ENCODE peak calls at places on chromosome 1, in five cellular contexts. W, N, U, S and H are unnamed samples.

GRCh38 chr1:218476385-218476784 is 131.2 kb downstream of the TGFB2 start:
- DNase-seq in U (peak; percentile 65), S (no peak), N (peak; percentile 88), W (peak; percentile 78), H (no peak)

GRCh38 chr1:54810144-54810942 is 9.2 kb upstream of the TTC22 start:
- DNase-seq in N (peak; percentile 37), S (peak; percentile 83), U (peak; percentile 68), W (peak; percentile 56), H (peak; percentile 64)

GRCh38 chr1:184260382-184260781 is 126.4 kb upstream of the C1orf21 start:
- DNase-seq in N (peak; percentile 83), U (no peak), W (peak; percentile 73), S (no peak), H (no peak)

GRCh38 chr1:9787702-9788101 is 36.1 kb downstream of the CLSTN1 start:
- DNase-seq in U (no peak), N (no peak), S (no peak), W (no peak), H (no peak)

GRCh38 chr1:30416221-30416820 is 307.1 kb downstream of the MATN1 start:
- DNase-seq in W (no peak), U (no peak), N (no peak), S (no peak), H (no peak)

GRCh38 chr1:22712502-22713271 is 2.0 kb downstream of the EPHB2 start:
- DNase-seq in S (no peak), W (peak; percentile 78), U (no peak), N (peak; percentile 79), H (no peak)

GRCh38 chr1:218380125-218380977 is 35.2 kb downstream of the TGFB2 start:
- DNase-seq in U (peak; percentile 6), W (no peak), N (peak; percentile 78), S (no peak), H (no peak)

GRCh38 chr1:22327411-22327810 is 124.2 kb upstream of the ZBTB40 start:
- DNase-seq in S (peak; percentile 8), U (no peak), W (no peak), N (no peak), H (no peak)

GRCh38 chr1:109671067-109671466 is 3.2 kb downstream of the GSTM2 start:
- DNase-seq in W (no peak), N (peak; percentile 0), S (no peak), U (no peak), H (no peak)

GRCh38 chr1:171468120-171468790 is 17.1 kb upstream of the PRRC2C start:
- DNase-seq in W (peak; percentile 27), N (peak; percentile 64), U (no peak), S (no peak), H (no peak)

GRCh38 chr1:7299329-7299799 is 471.7 kb upstream of the VAMP3 start:
- DNase-seq in S (no peak), N (peak; percentile 100), U (peak; percentile 89), W (peak; percentile 99), H (no peak)

GRCh38 chr1:28178690-28179485 is 2.4 kb upstream of the PTAFR start:
- DNase-seq in S (no peak), U (no peak), W (no peak), N (no peak), H (no peak)

GRCh38 chr1:201261771-201262547 is 21.3 kb upstream of the PKP1 start:
- DNase-seq in S (no peak), U (no peak), N (peak; percentile 26), W (no peak), H (no peak)

GRCh38 chr1:20624709-20625108 is 8.5 kb upstream of the PINK1 start:
- DNase-seq in S (no peak), W (no peak), U (no peak), N (no peak), H (no peak)
- H3K18ac ChIP-seq in S (no peak overlapping the region), W (no peak overlapping the region), U (no peak overlapping the region), N (no peak overlapping the region), H (no peak overlapping the region)

GRCh38 chr1:1351511-1352427 is 2.6 kb upstream of the DVL1 start:
- DNase-seq in U (no peak), W (peak; percentile 54), S (no peak), N (peak; percentile 38), H (no peak)
- H3K18ac ChIP-seq in U (no peak overlapping the region), W (no peak overlapping the region), S (no peak overlapping the region), N (no peak overlapping the region), H (peak overlapping the region; percentile 76)

DNA sequence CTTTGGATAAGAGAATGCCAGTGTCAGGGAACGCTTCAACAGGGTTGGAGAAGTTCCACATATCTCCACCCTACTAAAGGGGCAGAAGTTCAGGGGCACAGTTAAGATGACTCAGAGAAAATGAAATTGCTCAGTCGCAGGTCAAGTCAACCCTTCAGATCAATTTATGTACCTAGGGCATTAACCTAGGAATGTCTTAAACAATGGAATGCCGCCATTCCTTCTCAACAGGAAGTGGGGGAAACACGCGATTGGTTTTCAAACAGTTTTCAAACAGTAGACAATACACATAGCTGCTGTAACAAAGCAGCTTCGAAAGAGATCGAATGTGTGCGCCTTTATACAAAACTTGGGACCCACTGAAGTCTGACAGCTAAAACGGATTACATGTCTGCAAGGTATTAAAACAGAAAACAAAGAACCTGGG is 899 bp downstream of the SLC25A24 start:
- DNase-seq in S (no peak), U (peak; percentile 77), W (peak; percentile 52), N (peak; percentile 23), H (peak; percentile 3)
- H3K18ac ChIP-seq in S (no peak overlapping the region), U (peak overlapping the region; percentile 12), W (peak overlapping the region; percentile 93), N (peak overlapping the region; percentile 92), H (no peak overlapping the region)

GRCh38 chr1:2212167-2212541 is 16.0 kb upstream of the SKI start:
- DNase-seq in N (peak; percentile 6), S (no peak), W (no peak), U (no peak), H (no peak)
- H3K18ac ChIP-seq in N (peak overlapping the region; percentile 70), S (peak overlapping the region; percentile 92), W (peak overlapping the region; percentile 81), U (peak overlapping the region; percentile 53), H (peak overlapping the region; percentile 44)

DNA sequence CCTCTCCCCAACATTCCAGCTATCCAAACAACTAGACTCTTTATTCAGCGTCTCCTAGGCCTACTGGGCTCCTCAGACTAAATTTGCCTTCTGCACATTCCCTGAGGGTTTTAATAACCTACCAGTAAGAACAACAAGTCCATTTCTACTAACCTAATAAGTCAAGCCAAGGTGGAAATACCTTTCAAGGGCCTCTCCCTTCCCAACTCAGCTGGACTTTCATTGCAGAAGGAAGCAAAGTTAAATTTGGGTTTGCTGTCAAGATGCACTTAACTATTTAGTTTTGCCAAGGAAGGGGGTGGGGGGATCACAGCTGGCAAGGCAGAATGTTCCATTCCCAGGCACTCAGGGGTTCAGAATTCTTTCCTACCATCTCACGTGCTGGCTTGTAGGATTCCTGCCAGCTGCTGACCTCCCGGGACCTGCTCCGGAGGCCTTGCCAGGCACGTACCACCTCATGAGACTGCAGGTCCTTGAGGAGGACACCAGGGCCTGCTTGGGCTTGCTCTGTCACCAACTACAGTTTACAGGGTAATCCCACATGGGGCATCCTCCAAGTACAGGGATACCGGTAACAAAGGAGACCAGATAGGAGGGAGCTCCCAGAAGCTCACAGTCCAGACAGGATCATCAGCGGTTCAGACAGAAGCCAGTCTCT is 29.7 kb downstream of the SLC30A1 start:
- DNase-seq in U (no peak), N (no peak), S (peak; percentile 27), W (no peak), H (no peak)
- H3K18ac ChIP-seq in U (no peak overlapping the region), N (no peak overlapping the region), S (no peak overlapping the region), W (no peak overlapping the region), H (peak overlapping the region; percentile 81)

GRCh38 chr1:228793032-228793431 is 57.8 kb downstream of the RHOU start:
- DNase-seq in S (no peak), U (no peak), W (no peak), N (no peak), H (no peak)

GRCh38 chr1:228792601-228793000 is 57.3 kb downstream of the RHOU start:
- DNase-seq in S (no peak), N (no peak), U (no peak), W (no peak), H (no peak)

GRCh38 chr1:228794810-228795209 is 59.5 kb downstream of the RHOU start:
- DNase-seq in U (no peak), W (no peak), S (no peak), N (no peak), H (no peak)

GRCh38 chr1:228795578-228795977 is 60.3 kb downstream of the RHOU start:
- DNase-seq in S (no peak), W (no peak), N (no peak), U (no peak), H (no peak)

GRCh38 chr1:228794173-228794572 is 58.9 kb downstream of the RHOU start:
- DNase-seq in S (no peak), U (no peak), N (no peak), W (no peak), H (no peak)
- H3K18ac ChIP-seq in S (no peak overlapping the region), U (no peak overlapping the region), N (no peak overlapping the region), W (peak overlapping the region; percentile 41), H (no peak overlapping the region)